ENCODE peak calls at places on chromosomes 3 and 15, in four cellular contexts. One of them, this sample, is unnamed.

GRCh38 chr3:128597900-128598299 is 52.7 kb downstream of the RPN1 start:
- DNase-seq in PC-9: no peak
- DNase-seq in brain microvascular endothelial cell: peak; percentile 20
- DNase-seq in neuronal stem cell: no peak
- DNase-seq in this sample: no peak

GRCh38 chr3:11717301-11717700 is 73.6 kb upstream of the VGLL4 start:
- DNase-seq in PC-9: no peak
- DNase-seq in brain microvascular endothelial cell: peak; percentile 11
- DNase-seq in neuronal stem cell: no peak
- DNase-seq in this sample: no peak

GRCh38 chr15:61092387-61093157 is 136.5 kb downstream of the RORA start:
- DNase-seq in PC-9: no peak
- DNase-seq in brain microvascular endothelial cell: no peak
- DNase-seq in neuronal stem cell: no peak
- DNase-seq in this sample: no peak

GRCh38 chr15:68498076-68498475 is 66.1 kb upstream of the ITGA11 start:
- DNase-seq in PC-9: no peak
- DNase-seq in brain microvascular endothelial cell: no peak
- DNase-seq in neuronal stem cell: no peak
- DNase-seq in this sample: no peak

GRCh38 chr3:184631339-184631965 is 69.9 kb downstream of the EPHB3 start:
- DNase-seq in PC-9: no peak
- DNase-seq in brain microvascular endothelial cell: no peak
- DNase-seq in neuronal stem cell: no peak
- DNase-seq in this sample: no peak

GRCh38 chr3:150216041-150216811 is 191.9 kb upstream of the TSC22D2 start:
- DNase-seq in PC-9: peak; percentile 48
- DNase-seq in brain microvascular endothelial cell: peak; percentile 28
- DNase-seq in neuronal stem cell: no peak
- DNase-seq in this sample: no peak

GRCh38 chr15:40054746-40055575 is 16.0 kb upstream of the SRP14 start:
- DNase-seq in PC-9: peak; percentile 96
- DNase-seq in brain microvascular endothelial cell: no peak
- DNase-seq in neuronal stem cell: no peak
- DNase-seq in this sample: no peak

GRCh38 chr3:179113903-179114302 is 34.3 kb upstream of the PIK3CA start:
- DNase-seq in PC-9: no peak
- DNase-seq in brain microvascular endothelial cell: peak; percentile 6
- DNase-seq in neuronal stem cell: no peak
- DNase-seq in this sample: no peak

GRCh38 chr15:79185199-79185598 is 94.6 kb upstream of the RASGRF1 start:
- DNase-seq in PC-9: no peak
- DNase-seq in brain microvascular endothelial cell: peak; percentile 11
- DNase-seq in neuronal stem cell: no peak
- DNase-seq in this sample: no peak

GRCh38 chr3:197339841-197340520 is 41.6 kb upstream of the DLG1 start:
- DNase-seq in PC-9: peak; percentile 62
- DNase-seq in brain microvascular endothelial cell: peak; percentile 50
- DNase-seq in neuronal stem cell: no peak
- DNase-seq in this sample: no peak

GRCh38 chr15:97947465-97948262 is 12.8 kb upstream of the ARRDC4 start:
- DNase-seq in PC-9: no peak
- DNase-seq in brain microvascular endothelial cell: no peak
- DNase-seq in neuronal stem cell: no peak
- DNase-seq in this sample: no peak

GRCh38 chr3:33061782-33062181 is 35.2 kb downstream of the GLB1 start:
- DNase-seq in PC-9: no peak
- DNase-seq in brain microvascular endothelial cell: peak; percentile 59
- DNase-seq in neuronal stem cell: no peak
- DNase-seq in this sample: no peak

GRCh38 chr15:90388462-90389182 is 580 bp downstream of the IQGAP1 start:
- DNase-seq in PC-9: no peak
- DNase-seq in brain microvascular endothelial cell: peak; percentile 21
- DNase-seq in neuronal stem cell: peak; percentile 35
- DNase-seq in this sample: peak; percentile 35

GRCh38 chr3:131543714-131544113 is 40.9 kb upstream of the MRPL3 start:
- DNase-seq in PC-9: peak; percentile 68
- DNase-seq in brain microvascular endothelial cell: peak; percentile 28
- DNase-seq in neuronal stem cell: no peak
- DNase-seq in this sample: no peak

GRCh38 chr3:16239082-16239770 is 25.5 kb downstream of the DPH3 start:
- DNase-seq in PC-9: no peak
- DNase-seq in brain microvascular endothelial cell: no peak
- DNase-seq in neuronal stem cell: no peak
- DNase-seq in this sample: no peak

GRCh38 chr3:107988464-107989156 is 102.2 kb downstream of the CD47 start:
- DNase-seq in PC-9: peak; percentile 89
- DNase-seq in brain microvascular endothelial cell: peak; percentile 44
- DNase-seq in neuronal stem cell: no peak
- DNase-seq in this sample: no peak

GRCh38 chr3:176961916-176962315 is 235.4 kb downstream of the TBL1XR1 start:
- DNase-seq in PC-9: no peak
- DNase-seq in brain microvascular endothelial cell: no peak
- DNase-seq in neuronal stem cell: no peak
- DNase-seq in this sample: no peak

GRCh38 chr3:35183915-35184675 is 455.2 kb upstream of the ARPP21 start:
- DNase-seq in PC-9: no peak
- DNase-seq in brain microvascular endothelial cell: peak; percentile 22
- DNase-seq in neuronal stem cell: no peak
- DNase-seq in this sample: no peak

GRCh38 chr3:143585720-143586456 is 262.4 kb downstream of the SLC9A9 start:
- DNase-seq in PC-9: no peak
- DNase-seq in brain microvascular endothelial cell: no peak
- DNase-seq in neuronal stem cell: no peak
- DNase-seq in this sample: no peak

DNA sequence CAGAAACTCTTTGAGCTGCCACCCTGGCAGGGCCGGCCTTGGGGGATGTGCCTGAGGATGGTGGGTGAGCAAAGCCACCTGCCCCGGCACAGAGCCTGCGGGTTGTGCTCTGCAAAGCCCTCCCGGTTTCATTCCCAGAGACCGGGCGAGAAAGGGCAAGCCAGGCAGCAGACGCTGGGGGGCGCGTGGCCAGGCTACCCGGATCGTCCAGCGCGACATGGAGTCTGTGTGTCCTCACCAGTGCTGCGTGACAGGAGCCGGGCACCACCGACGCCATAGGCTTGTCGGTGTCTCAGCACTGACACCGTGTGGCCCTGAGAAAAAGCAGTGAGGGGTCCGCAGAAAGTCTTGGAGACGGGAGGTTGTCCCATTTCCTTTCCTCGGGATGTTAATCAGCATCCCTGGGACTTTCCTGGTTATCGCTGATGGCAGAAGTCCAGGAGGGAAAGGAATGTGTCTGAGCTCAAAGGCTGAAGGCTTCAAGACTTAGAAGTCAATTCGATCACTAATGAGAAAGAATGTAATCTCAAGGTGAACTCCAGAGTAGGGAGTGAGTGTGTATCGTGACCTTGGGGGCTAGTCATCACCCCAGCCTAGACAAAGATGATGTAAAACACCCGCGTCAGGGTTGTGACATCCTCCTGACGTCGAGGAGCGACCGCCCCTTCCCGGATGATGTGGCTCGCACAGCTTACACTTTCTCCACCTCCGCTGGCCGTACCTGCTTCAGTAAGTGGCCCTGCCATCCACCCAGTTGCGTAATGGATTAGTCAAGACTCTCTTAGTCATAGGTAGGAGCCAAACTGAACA is 36.3 kb upstream of the PLA2G4E start:
- DNase-seq in PC-9: peak; percentile 96
- DNase-seq in brain microvascular endothelial cell: peak; percentile 40
- DNase-seq in neuronal stem cell: peak; percentile 69
- DNase-seq in this sample: peak; percentile 53
- H3K4me3 ChIP-seq in PC-9: peak overlapping the region; percentile 58
- H3K4me3 ChIP-seq in brain microvascular endothelial cell: peak overlapping the region; percentile 27
- H3K4me3 ChIP-seq in neuronal stem cell: no peak overlapping the region
- H3K4me3 ChIP-seq in this sample: peak overlapping the region; percentile 24

DNA sequence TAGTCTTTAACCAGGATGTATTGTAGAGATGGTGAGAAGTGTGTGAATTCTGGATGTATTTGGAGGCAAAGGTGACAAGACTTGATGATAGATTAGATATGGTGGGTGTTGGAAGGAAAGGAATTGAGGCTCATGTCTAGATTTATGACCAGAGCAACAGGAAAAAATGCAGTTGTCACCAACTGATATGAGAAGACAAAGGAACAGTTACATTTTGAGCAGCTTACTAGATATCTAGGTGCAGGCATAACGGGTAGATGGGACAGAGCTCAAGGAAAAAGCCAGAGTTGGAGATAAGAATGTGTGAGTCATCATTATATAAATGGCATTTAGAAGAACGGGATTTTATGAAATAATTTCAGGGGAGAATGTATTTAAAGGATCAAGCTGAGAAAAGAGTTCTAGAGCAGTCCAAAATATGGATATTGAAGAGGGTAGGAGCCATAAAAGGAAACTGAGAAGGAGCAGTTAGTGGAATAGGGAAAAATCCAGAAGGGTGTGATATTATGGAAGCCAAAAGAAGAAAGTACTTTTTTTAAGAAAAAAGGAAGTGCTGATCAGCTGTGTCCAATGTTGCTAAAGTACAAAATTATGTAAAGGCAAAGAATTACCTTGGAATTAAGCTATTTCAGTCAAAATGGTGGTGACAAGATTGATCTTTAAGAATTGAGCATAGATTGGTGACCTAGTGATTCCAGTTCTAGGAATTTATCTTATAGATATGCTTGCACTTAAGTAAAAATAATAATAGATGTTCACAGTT is 262.5 kb downstream of the CGGBP1 start:
- DNase-seq in PC-9: no peak
- DNase-seq in brain microvascular endothelial cell: peak; percentile 28
- DNase-seq in neuronal stem cell: no peak
- DNase-seq in this sample: no peak
- H3K4me3 ChIP-seq in PC-9: no peak overlapping the region
- H3K4me3 ChIP-seq in brain microvascular endothelial cell: peak overlapping the region; percentile 9
- H3K4me3 ChIP-seq in neuronal stem cell: no peak overlapping the region
- H3K4me3 ChIP-seq in this sample: no peak overlapping the region

DNA sequence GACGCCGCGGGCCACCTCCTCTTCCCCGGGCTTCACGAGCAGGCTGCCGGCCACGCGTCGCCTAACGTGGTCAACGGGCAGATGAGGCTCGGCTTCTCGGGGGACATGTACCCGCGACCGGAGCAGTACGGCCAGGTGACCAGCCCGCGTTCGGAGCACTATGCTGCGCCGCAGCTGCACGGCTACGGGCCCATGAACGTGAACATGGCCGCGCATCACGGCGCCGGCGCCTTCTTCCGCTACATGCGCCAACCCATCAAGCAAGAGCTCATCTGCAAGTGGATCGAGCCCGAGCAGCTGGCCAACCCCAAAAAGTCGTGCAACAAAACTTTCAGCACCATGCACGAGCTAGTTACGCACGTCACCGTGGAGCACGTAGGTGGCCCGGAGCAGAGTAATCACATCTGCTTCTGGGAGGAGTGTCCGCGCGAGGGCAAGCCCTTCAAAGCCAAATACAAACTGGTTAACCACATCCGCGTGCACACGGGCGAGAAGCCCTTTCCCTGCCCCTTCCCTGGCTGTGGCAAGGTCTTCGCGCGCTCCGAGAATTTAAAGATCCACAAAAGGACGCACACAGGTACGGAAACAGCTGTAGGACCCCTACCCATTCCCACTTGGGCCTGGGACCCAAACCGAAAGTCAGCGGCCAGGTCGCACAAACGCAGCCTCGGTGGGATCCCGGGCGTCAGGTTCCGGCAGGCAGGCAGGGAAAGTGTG is 1.5 kb downstream of the ZIC1 start:
- DNase-seq in PC-9: no peak
- DNase-seq in brain microvascular endothelial cell: peak; percentile 86
- DNase-seq in neuronal stem cell: peak; percentile 32
- DNase-seq in this sample: no peak
- H3K4me3 ChIP-seq in PC-9: no peak overlapping the region
- H3K4me3 ChIP-seq in brain microvascular endothelial cell: peak overlapping the region; percentile 72
- H3K4me3 ChIP-seq in neuronal stem cell: peak overlapping the region; percentile 76
- H3K4me3 ChIP-seq in this sample: peak overlapping the region; percentile 11

GRCh38 chr3:159548675-159549335 is 439.8 kb upstream of the IL12A start:
- DNase-seq in PC-9: no peak
- DNase-seq in brain microvascular endothelial cell: peak; percentile 41
- DNase-seq in neuronal stem cell: no peak
- DNase-seq in this sample: no peak
- H3K4me3 ChIP-seq in PC-9: no peak overlapping the region
- H3K4me3 ChIP-seq in brain microvascular endothelial cell: no peak overlapping the region
- H3K4me3 ChIP-seq in neuronal stem cell: no peak overlapping the region
- H3K4me3 ChIP-seq in this sample: no peak overlapping the region

This sample was measured in effector memory CD4-positive, alpha-beta T cell.